ENCODE peak calls at places on chromosomes 7 and 10, in four cellular contexts. One of them, this sample, is unnamed.

GRCh38 chr7:34463830-34464229 is 194.2 kb upstream of the NPSR1 start:
- DNase-seq in substantia nigra: no peak
- DNase-seq in PC-3: peak; percentile 83
- DNase-seq in GM06990: no peak
- DNase-seq in this sample: no peak

GRCh38 chr7:70838292-70838907 is 293.5 kb upstream of the GALNT17 start:
- DNase-seq in substantia nigra: no peak
- DNase-seq in GM06990: no peak
- DNase-seq in PC-3: no peak
- DNase-seq in this sample: no peak

GRCh38 chr10:111822661-111823060 is 360.9 kb downstream of the GPAM start:
- DNase-seq in PC-3: no peak
- DNase-seq in GM06990: no peak
- DNase-seq in substantia nigra: no peak
- DNase-seq in this sample: no peak

GRCh38 chr7:26066736-26067135 is 85.3 kb upstream of the NFE2L3 start:
- DNase-seq in GM06990: no peak
- DNase-seq in PC-3: no peak
- DNase-seq in substantia nigra: no peak
- DNase-seq in this sample: no peak

GRCh38 chr7:152185514-152185913 is 160.0 kb downstream of the GALNT11 start:
- DNase-seq in PC-3: no peak
- DNase-seq in GM06990: no peak
- DNase-seq in substantia nigra: no peak
- DNase-seq in this sample: no peak

GRCh38 chr10:124053971-124054370 is 39.4 kb downstream of the CHST15 start:
- DNase-seq in GM06990: no peak
- DNase-seq in PC-3: peak; percentile 91
- DNase-seq in substantia nigra: no peak
- DNase-seq in this sample: no peak

GRCh38 chr10:122990278-122990677 is 10.1 kb downstream of the PSTK start:
- DNase-seq in PC-3: no peak
- DNase-seq in substantia nigra: no peak
- DNase-seq in GM06990: no peak
- DNase-seq in this sample: no peak

GRCh38 chr7:127114739-127115265 is 137.9 kb downstream of the GRM8 start:
- DNase-seq in substantia nigra: no peak
- DNase-seq in GM06990: no peak
- DNase-seq in PC-3: no peak
- DNase-seq in this sample: no peak

GRCh38 chr7:123191132-123191531 is 8.6 kb downstream of the SLC13A1 start:
- DNase-seq in GM06990: no peak
- DNase-seq in PC-3: peak; percentile 86
- DNase-seq in substantia nigra: no peak
- DNase-seq in this sample: no peak

GRCh38 chr7:26612742-26613141 is 251.6 kb downstream of the SKAP2 start:
- DNase-seq in GM06990: no peak
- DNase-seq in substantia nigra: no peak
- DNase-seq in PC-3: peak; percentile 75
- DNase-seq in this sample: no peak

GRCh38 chr10:34094961-34095360 is 720.1 kb downstream of the PARD3 start:
- DNase-seq in GM06990: no peak
- DNase-seq in PC-3: no peak
- DNase-seq in substantia nigra: no peak
- DNase-seq in this sample: no peak

GRCh38 chr10:19908991-19909699 is 92.9 kb downstream of the PLXDC2 start:
- DNase-seq in GM06990: no peak
- DNase-seq in PC-3: peak; percentile 76
- DNase-seq in substantia nigra: no peak
- DNase-seq in this sample: no peak

GRCh38 chr10:100779329-100779728 is 33.9 kb downstream of the PAX2 start:
- DNase-seq in GM06990: no peak
- DNase-seq in substantia nigra: no peak
- DNase-seq in PC-3: no peak
- DNase-seq in this sample: no peak

GRCh38 chr10:18214692-18215563 is 74.7 kb downstream of the CACNB2 start:
- DNase-seq in substantia nigra: peak; percentile 7
- DNase-seq in PC-3: peak; percentile 50
- DNase-seq in GM06990: no peak
- DNase-seq in this sample: no peak

GRCh38 chr7:5459084-5459483 is 35.5 kb upstream of the TNRC18 start:
- DNase-seq in PC-3: no peak
- DNase-seq in substantia nigra: no peak
- DNase-seq in GM06990: no peak
- DNase-seq in this sample: no peak

GRCh38 chr7:138892808-138893207 is 88.4 kb downstream of the KIAA1549 start:
- DNase-seq in PC-3: peak; percentile 81
- DNase-seq in GM06990: no peak
- DNase-seq in substantia nigra: no peak
- DNase-seq in this sample: no peak

GRCh38 chr10:33120275-33120674 is 162.2 kb upstream of the ITGB1 start:
- DNase-seq in GM06990: no peak
- DNase-seq in PC-3: no peak
- DNase-seq in substantia nigra: no peak
- DNase-seq in this sample: no peak

GRCh38 chr10:3473271-3473670 is 300.7 kb upstream of the PITRM1 start:
- DNase-seq in PC-3: no peak
- DNase-seq in substantia nigra: no peak
- DNase-seq in GM06990: no peak
- DNase-seq in this sample: no peak

GRCh38 chr10:118332948-118333710 is 9.0 kb downstream of the FAM204A start:
- DNase-seq in PC-3: peak; percentile 18
- DNase-seq in substantia nigra: no peak
- DNase-seq in GM06990: no peak
- DNase-seq in this sample: no peak

GRCh38 chr7:84538268-84538667 is 343.7 kb upstream of the SEMA3A start:
- DNase-seq in substantia nigra: no peak
- DNase-seq in GM06990: no peak
- DNase-seq in PC-3: no peak
- DNase-seq in this sample: no peak

GRCh38 chr7:47991741-47992311 is 12.4 kb upstream of the HUS1 start:
- DNase-seq in PC-3: peak; percentile 32
- DNase-seq in GM06990: peak; percentile 89
- DNase-seq in substantia nigra: peak; percentile 53
- DNase-seq in this sample: peak; percentile 39

GRCh38 chr7:136594739-136595144 is 273.7 kb upstream of the CHRM2 start:
- DNase-seq in GM06990: no peak
- DNase-seq in PC-3: no peak
- DNase-seq in substantia nigra: no peak
- DNase-seq in this sample: no peak

GRCh38 chr10:59580257-59580863 is 129.3 kb downstream of the SLC16A9 start:
- DNase-seq in substantia nigra: no peak
- DNase-seq in GM06990: no peak
- DNase-seq in PC-3: peak; percentile 79
- DNase-seq in this sample: no peak

GRCh38 chr7:115838829-115839228 is 191.7 kb downstream of the TFEC start:
- DNase-seq in substantia nigra: no peak
- DNase-seq in GM06990: no peak
- DNase-seq in PC-3: no peak
- DNase-seq in this sample: no peak

GRCh38 chr10:69813632-69814031 is 11.9 kb downstream of the COL13A1 start:
- DNase-seq in PC-3: no peak
- DNase-seq in substantia nigra: no peak
- DNase-seq in GM06990: no peak
- DNase-seq in this sample: no peak

GRCh38 chr7:141974831-141975230 is 1.3 kb upstream of the TAS2R38 start:
- DNase-seq in substantia nigra: no peak
- DNase-seq in GM06990: no peak
- DNase-seq in PC-3: peak; percentile 52
- DNase-seq in this sample: no peak

GRCh38 chr7:44378744-44379143 is 53.4 kb upstream of the CAMK2B start:
- DNase-seq in substantia nigra: no peak
- DNase-seq in PC-3: peak; percentile 90
- DNase-seq in GM06990: no peak
- DNase-seq in this sample: no peak

GRCh38 chr7:138864667-138865066 is 66.7 kb upstream of the ATP6V0A4 start:
- DNase-seq in PC-3: peak; percentile 94
- DNase-seq in GM06990: no peak
- DNase-seq in substantia nigra: no peak
- DNase-seq in this sample: no peak

GRCh38 chr10:16787361-16787791 is 29.8 kb downstream of the RSU1 start:
- DNase-seq in substantia nigra: no peak
- DNase-seq in PC-3: no peak
- DNase-seq in GM06990: no peak
- DNase-seq in this sample: no peak

GRCh38 chr7:50739744-50740455 is 42.8 kb downstream of the GRB10 start:
- DNase-seq in GM06990: no peak
- DNase-seq in PC-3: no peak
- DNase-seq in substantia nigra: peak; percentile 20
- DNase-seq in this sample: no peak

GRCh38 chr10:811781-812180 is 119.7 kb downstream of the LARP4B start:
- DNase-seq in PC-3: no peak
- DNase-seq in substantia nigra: no peak
- DNase-seq in GM06990: no peak
- DNase-seq in this sample: no peak